ENCODE peak calls at places on chromosomes 6 and 20, in four cellular contexts. One of them, this sample, is unnamed.

GRCh38 chr6:5860849-5861248 is 145.9 kb downstream of the NRN1 start:
- DNase-seq in HepG2: no peak
- DNase-seq in GM12878: no peak
- DNase-seq in K562: no peak
- DNase-seq in this sample: no peak

GRCh38 chr6:126698732-126699240 is 358.9 kb downstream of the CENPW start:
- DNase-seq in HepG2: no peak
- DNase-seq in GM12878: no peak
- DNase-seq in K562: no peak
- DNase-seq in this sample: no peak

GRCh38 chr20:38874460-38875169 is 51.6 kb upstream of the FAM83D start:
- DNase-seq in HepG2: no peak
- DNase-seq in GM12878: no peak
- DNase-seq in K562: no peak
- DNase-seq in this sample: no peak

GRCh38 chr6:16901777-16902176 is 140.5 kb upstream of the ATXN1 start:
- DNase-seq in HepG2: no peak
- DNase-seq in GM12878: no peak
- DNase-seq in K562: no peak
- DNase-seq in this sample: no peak

GRCh38 chr6:36323062-36323461 is 13.6 kb downstream of the BNIP5 start:
- DNase-seq in HepG2: no peak
- DNase-seq in GM12878: no peak
- DNase-seq in K562: no peak
- DNase-seq in this sample: no peak

GRCh38 chr6:91020741-91021140 is 433.9 kb upstream of the MAP3K7 start:
- DNase-seq in HepG2: no peak
- DNase-seq in GM12878: peak; percentile 7
- DNase-seq in K562: no peak
- DNase-seq in this sample: no peak

GRCh38 chr6:136031982-136032381 is 180.5 kb downstream of the PDE7B start:
- DNase-seq in HepG2: peak; percentile 15
- DNase-seq in GM12878: no peak
- DNase-seq in K562: no peak
- DNase-seq in this sample: no peak

GRCh38 chr6:20640181-20640580 is 105.9 kb downstream of the CDKAL1 start:
- DNase-seq in HepG2: no peak
- DNase-seq in GM12878: no peak
- DNase-seq in K562: no peak
- DNase-seq in this sample: no peak

GRCh38 chr20:4714818-4715217 is 6.9 kb upstream of the PRND start:
- DNase-seq in HepG2: no peak
- DNase-seq in GM12878: no peak
- DNase-seq in K562: no peak
- DNase-seq in this sample: no peak

DNA sequence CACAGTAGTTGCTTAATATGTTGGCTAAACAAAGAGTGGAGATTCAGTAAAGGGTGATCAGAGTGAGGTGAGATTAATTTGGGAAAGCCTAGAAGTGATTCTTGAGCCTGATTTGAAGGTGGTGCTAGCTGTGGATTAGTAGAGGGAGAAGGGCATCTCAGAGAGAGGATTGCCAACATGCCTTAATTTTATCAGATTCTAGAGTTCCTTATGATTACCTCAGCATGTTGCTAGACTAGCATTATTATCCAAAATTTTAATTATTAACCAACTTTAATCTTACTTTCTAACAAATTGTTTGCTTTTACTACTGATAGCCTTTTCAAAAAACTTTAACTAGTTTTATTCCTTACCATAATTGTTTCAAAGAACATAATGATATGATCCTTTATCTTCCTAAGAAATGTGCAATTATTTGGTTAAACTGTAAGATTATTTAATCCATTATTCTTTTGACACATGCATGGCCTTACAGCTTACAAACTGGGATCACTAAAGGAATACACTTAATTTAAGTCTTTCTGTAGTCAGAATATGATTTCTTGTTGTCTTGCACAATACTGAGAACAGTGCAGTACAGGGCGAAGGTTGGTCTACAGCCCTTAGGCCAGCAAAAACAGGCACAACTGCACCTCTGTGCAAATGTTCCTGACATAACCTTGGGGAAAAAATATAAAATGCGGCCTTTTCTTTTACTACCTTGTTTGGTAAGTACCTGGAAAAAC is 88.9 kb downstream of the SLC16A10 start:
- DNase-seq in HepG2: peak; percentile 38
- DNase-seq in GM12878: no peak
- DNase-seq in K562: no peak
- DNase-seq in this sample: no peak
- TF ChIP-seq SP1 in HepG2: no peak
- TF ChIP-seq SP1 in GM12878: no peak
- TF ChIP-seq SP1 in K562: no peak
- TF ChIP-seq SP1 in this sample: no peak

DNA sequence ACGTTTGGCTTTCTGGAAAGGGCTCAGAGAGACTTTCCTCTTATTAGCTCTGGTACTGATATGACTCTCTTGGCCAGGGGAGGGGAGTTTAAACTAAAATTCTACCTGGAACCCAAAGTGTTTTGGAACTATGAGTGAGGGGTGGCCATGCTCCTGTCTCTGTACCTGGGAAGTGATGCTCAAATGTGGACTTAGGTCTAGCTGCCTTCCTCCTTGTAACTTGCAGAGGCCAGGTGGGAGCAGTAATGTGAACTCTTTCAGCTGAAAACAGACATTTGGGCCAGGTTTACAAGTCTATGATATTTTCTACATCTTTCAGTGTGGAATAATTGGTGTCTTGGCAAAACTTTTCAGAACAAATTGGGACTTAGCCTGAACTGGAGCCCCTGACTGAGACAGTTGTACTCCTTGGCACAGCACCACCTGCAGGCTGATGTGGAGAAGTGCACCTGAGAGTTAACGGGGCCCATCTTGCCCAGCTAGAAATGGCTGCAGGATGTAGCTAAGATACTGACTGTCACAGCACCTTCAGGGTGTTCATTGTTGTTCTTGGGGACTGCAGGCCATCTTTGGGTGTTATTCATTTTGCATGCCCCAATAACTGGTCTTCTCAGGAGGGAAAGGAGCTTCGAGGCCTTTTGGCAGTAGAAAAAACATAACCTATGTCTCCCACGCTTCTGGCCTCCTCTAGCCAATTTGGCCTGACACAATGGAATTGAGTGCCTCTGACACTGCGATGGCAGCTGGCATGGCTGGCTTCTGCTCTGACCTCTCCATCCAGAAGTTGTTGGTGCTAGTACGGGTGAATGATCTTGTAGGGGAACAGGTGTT is 37.1 kb downstream of the CD109 start:
- DNase-seq in HepG2: peak; percentile 53
- DNase-seq in GM12878: peak; percentile 31
- DNase-seq in K562: peak; percentile 73
- DNase-seq in this sample: peak; percentile 74
- TF ChIP-seq CREB1 in HepG2: no peak
- TF ChIP-seq CREB1 in GM12878: no peak
- TF ChIP-seq CREB1 in K562: no peak
- TF ChIP-seq CREB1 in this sample: no peak

DNA sequence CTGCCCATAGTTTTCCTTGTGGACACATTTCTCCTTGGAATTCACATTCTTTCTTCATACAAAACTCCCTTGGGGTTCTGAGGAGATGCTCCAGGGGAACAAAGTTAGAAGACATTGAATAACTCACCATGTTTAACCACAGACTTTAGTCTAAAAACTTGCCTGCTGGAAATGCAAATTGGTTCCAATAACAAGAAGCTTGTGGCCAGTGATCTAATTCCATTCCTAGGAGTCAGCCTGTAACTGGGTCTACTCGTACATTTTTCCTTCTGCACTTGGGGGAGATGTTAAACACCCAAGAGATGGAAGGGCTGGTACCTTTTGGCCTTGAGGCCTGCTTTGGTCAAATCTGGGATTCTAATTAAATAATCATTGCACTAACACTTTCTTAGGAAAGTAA is 60.2 kb downstream of the SCML4 start:
- DNase-seq in HepG2: no peak
- DNase-seq in GM12878: no peak
- DNase-seq in K562: no peak
- DNase-seq in this sample: no peak
- TF ChIP-seq CBFB in HepG2: no peak
- TF ChIP-seq CBFB in GM12878: no peak
- TF ChIP-seq CBFB in K562: no peak
- TF ChIP-seq CBFB in this sample: no peak

DNA sequence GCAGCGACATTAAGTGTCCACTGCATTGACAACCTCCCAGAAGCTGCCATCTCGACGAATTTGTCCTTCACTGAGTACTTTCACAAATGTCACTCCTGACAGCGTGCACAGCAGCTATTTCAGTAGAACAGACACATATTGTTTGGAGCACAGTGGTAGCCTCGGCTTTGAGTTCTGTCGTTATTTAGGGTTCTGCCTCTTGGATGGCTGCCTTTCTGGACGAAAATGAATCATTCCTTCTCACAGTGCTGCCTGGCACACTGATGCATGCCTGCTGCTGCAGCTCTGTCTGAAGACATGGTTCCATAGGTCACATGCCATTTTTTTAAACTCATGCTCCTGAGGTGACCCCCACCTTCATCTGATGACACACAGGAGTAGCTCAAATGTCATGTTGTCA is 477.0 kb downstream of the C6orf118 start:
- DNase-seq in HepG2: no peak
- DNase-seq in GM12878: no peak
- DNase-seq in K562: no peak
- DNase-seq in this sample: no peak
- TF ChIP-seq SP1 in HepG2: no peak
- TF ChIP-seq SP1 in GM12878: no peak
- TF ChIP-seq SP1 in K562: no peak
- TF ChIP-seq SP1 in this sample: no peak

GRCh38 chr6:154249499-154250298 is 106.9 kb downstream of the IPCEF1 start:
- DNase-seq in HepG2: no peak
- DNase-seq in GM12878: peak; percentile 92
- DNase-seq in K562: no peak
- DNase-seq in this sample: no peak
- TF ChIP-seq CREB1 in HepG2: no peak
- TF ChIP-seq CREB1 in GM12878: peak; percentile 14
- TF ChIP-seq CREB1 in K562: no peak
- TF ChIP-seq CREB1 in this sample: no peak

DNA sequence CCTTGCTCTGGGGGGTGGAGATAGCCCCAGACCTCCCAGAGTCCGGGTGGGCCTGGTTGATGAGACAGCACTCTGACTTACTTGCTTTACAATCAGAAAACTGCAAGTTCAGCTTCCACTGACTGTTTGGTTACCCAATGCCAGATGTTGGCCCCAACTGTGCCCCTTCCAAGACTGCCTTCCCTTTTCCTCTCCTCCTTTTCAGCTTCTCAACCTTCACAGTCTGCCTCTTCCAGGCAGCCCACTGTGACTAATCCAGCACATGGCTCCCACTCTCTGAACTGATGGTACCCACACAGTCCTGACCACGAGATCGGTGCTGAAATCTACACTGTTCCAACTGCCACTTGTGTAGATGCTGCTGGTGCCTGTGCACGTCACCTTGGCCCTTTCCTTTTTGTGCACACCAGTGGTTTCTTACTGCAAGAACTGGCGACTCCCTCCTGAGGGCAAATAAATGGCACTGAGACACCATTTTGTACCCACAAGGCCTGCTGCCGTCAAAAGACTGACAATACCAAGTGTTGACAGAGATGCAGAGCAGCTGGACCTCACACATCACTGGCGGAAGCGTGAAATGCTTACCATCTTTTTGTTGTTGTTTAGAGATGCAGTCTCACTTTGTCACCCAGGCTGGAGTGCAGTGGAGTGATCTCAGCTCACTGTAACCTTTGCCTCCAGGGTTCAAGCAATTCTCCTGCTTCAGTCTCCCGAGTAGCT is 1.8 kb upstream of the ARFGAP1 start:
- DNase-seq in HepG2: no peak
- DNase-seq in GM12878: no peak
- DNase-seq in K562: no peak
- DNase-seq in this sample: no peak
- TF ChIP-seq CBFB in HepG2: no peak
- TF ChIP-seq CBFB in GM12878: no peak
- TF ChIP-seq CBFB in K562: no peak
- TF ChIP-seq CBFB in this sample: no peak

DNA sequence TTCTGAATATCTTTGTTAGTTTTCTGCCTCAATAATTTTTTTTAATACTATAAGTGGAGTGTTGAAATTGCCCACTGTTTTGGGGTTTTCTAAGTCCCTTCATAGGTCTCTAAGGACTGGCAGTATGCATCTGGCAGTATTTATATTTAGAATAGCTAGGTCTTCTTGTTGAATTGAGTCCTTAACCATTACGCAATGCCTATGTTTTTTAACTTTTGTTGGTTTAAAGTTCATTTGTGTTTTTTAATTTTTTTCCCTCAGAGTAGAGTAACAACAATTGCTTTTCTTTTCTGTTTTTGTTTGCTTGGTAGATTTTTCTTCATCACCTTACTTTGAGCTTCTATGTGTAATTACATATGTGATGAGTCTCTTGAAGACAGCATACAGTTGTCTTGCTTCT is 375.9 kb upstream of the EYS start:
- DNase-seq in HepG2: no peak
- DNase-seq in GM12878: no peak
- DNase-seq in K562: no peak
- DNase-seq in this sample: no peak
- TF ChIP-seq SP1 in HepG2: no peak
- TF ChIP-seq SP1 in GM12878: no peak
- TF ChIP-seq SP1 in K562: no peak
- TF ChIP-seq SP1 in this sample: no peak

GRCh38 chr6:33935439-33936080 is 131.8 kb upstream of the MLN start:
- DNase-seq in HepG2: no peak
- DNase-seq in GM12878: no peak
- DNase-seq in K562: no peak
- DNase-seq in this sample: no peak
- TF ChIP-seq CREB1 in HepG2: no peak
- TF ChIP-seq CREB1 in GM12878: no peak
- TF ChIP-seq CREB1 in K562: no peak
- TF ChIP-seq CREB1 in this sample: no peak

This sample was measured in WTC11.